ENCODE peak calls at places on chromosomes 5 and 9, in eight cellular contexts. X is effector memory CD4-positive, alpha-beta T cell; W is right cardiac atrium; V is naive thymus-derived CD4-positive, alpha-beta T cell; H is PC-3; U is IMR-90; A is CD8-positive, alpha-beta T cell; E is hepatocyte. B is an unnamed sample.
A peak's percentile ranks its signal among the peaks of the same experiment; 100 is the strongest.

GRCh38 chr9:11457809-11458785 is 845.3 kb upstream of the PTPRD start:
- DNase-seq in E (peak; percentile 22), V (no peak), X (no peak), A (no peak), U (no peak), H (no peak), W (no peak), B (no peak)

GRCh38 chr9:1959347-1959746 is 55.8 kb upstream of the SMARCA2 start:
- DNase-seq in E (no peak), W (no peak), A (no peak), H (no peak), V (no peak), U (no peak), X (no peak), B (no peak)

GRCh38 chr9:78187763-78188495 is 47.9 kb upstream of the CEP78 start:
- DNase-seq in W (peak; percentile 34), E (no peak), V (no peak), U (no peak), H (no peak), X (no peak), A (no peak), B (peak; percentile 1)

GRCh38 chr5:158807947-158808346 is 291.8 kb downstream of the EBF1 start:
- DNase-seq in V (no peak), U (no peak), X (no peak), A (no peak), W (no peak), E (no peak), H (no peak), B (no peak)

GRCh38 chr5:96336351-96336985 is 96.6 kb downstream of the PCSK1 start:
- DNase-seq in W (peak; percentile 36), X (peak; percentile 4), U (peak; percentile 93), A (peak; percentile 19), H (peak; percentile 85), E (peak; percentile 88), V (peak; percentile 67), B (peak; percentile 96)

GRCh38 chr5:7754997-7755596 is 95.8 kb downstream of the CFAP90 start:
- DNase-seq in V (no peak), A (no peak), E (peak; percentile 83), U (peak; percentile 15), X (no peak), H (peak; percentile 78), W (no peak), B (peak; percentile 7)

GRCh38 chr9:15867334-15867733 is 314.5 kb downstream of the CCDC171 start:
- DNase-seq in X (no peak), A (no peak), E (no peak), W (no peak), H (no peak), V (no peak), U (no peak), B (no peak)

GRCh38 chr9:137234758-137235423 is 4.2 kb downstream of the SLC34A3 start:
- DNase-seq in U (no peak), X (no peak), W (no peak), A (no peak), E (no peak), V (no peak), H (no peak), B (no peak)

GRCh38 chr5:125257057-125257970 is 510.9 kb upstream of the ZNF608 start:
- DNase-seq in W (no peak), V (no peak), E (no peak), H (no peak), X (no peak), A (no peak), U (peak; percentile 7), B (peak; percentile 34)

GRCh38 chr5:33558489-33558888 is 117.7 kb downstream of the TARS1 start:
- DNase-seq in V (no peak), W (no peak), H (no peak), E (no peak), U (no peak), A (no peak), X (no peak), B (peak; percentile 50)

GRCh38 chr5:179901462-179901861 is 6.2 kb downstream of the TBC1D9B start:
- DNase-seq in V (no peak), W (no peak), A (no peak), H (no peak), U (no peak), E (no peak), X (no peak), B (no peak)

GRCh38 chr5:177509991-177510566 is 453 bp upstream of the DOK3 start:
- DNase-seq in H (no peak), V (no peak), W (no peak), U (no peak), E (no peak), X (no peak), A (no peak), B (no peak)

GRCh38 chr5:112123060-112123459 is 296.0 kb downstream of the EPB41L4A start:
- DNase-seq in W (no peak), E (no peak), H (no peak), V (no peak), X (no peak), A (no peak), U (no peak), B (no peak)

GRCh38 chr5:181236471-181236870 is 7.2 kb downstream of the RACK1 start:
- DNase-seq in W (no peak), V (no peak), E (no peak), A (no peak), H (no peak), U (no peak), X (no peak), B (no peak)

GRCh38 chr5:60417500-60418181 is 282.3 kb downstream of the DEPDC1B start:
- DNase-seq in V (no peak), X (no peak), H (no peak), U (no peak), W (no peak), E (no peak), A (no peak), B (no peak)

GRCh38 chr5:99445805-99446204 is 517.0 kb upstream of the CHD1 start:
- DNase-seq in H (no peak), U (no peak), W (no peak), E (no peak), X (no peak), A (no peak), V (no peak), B (no peak)

GRCh38 chr5:60886158-60886557 is 42.1 kb upstream of the ELOVL7 start:
- DNase-seq in W (no peak), U (no peak), V (no peak), X (no peak), A (no peak), E (no peak), H (no peak), B (no peak)

DNA sequence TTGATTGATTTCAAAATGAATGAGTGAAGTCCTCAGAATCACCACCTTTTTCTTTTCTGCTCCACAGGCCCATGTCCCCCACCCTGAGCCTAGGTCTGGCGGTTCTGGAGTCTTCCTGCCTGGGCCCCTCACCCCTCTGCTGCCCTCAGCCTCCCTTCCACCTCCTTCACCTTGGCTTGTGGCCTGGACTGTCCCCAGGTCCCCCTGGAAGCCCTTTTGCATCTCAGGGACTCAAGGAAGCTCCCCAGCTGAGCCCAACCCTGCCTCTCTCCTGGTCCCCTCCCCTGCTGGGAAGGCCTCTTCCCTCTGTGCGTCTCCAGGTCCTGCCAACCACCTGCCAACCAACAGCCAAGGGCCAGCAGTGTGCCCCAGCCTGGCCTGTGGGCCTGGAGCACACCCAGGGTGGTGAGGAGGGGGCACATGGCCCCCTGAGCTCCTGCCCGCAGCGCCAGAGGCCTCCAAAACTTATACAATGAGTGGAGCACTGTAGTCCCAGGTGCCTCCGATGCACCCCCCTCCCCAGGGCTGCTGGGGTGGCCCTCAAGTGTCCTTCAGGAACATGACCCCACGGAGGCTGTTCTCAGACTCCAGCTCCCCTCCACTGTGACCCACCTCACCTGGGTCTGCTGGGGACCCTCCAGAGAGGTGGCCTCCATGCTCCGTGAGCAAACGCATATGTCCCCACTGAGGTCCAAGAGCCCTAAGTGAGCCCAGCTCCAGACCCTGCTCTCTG is 20.3 kb downstream of the GLT6D1 start:
- DNase-seq in U (no peak), A (no peak), W (no peak), E (no peak), X (no peak), H (no peak), V (no peak), B (no peak)
- H3K9me3 ChIP-seq in U (no peaks in the 10 kb centered on the region), A (no peaks in the 10 kb centered on the region), W (no peaks in the 10 kb centered on the region), E (no peaks in the 10 kb centered on the region), X (no peaks in the 10 kb centered on the region), H (no peaks in the 10 kb centered on the region), V (no peaks in the 10 kb centered on the region), B (no peaks in the 10 kb centered on the region)

GRCh38 chr5:69368458-69369368 is 607 bp downstream of the AK6 start:
- DNase-seq in A (no peak), U (peak; percentile 54), W (no peak), H (peak; percentile 16), X (no peak), V (peak; percentile 36), E (peak; percentile 43), B (peak; percentile 72)
- H3K4me1 ChIP-seq in A (peaks cover 25% of the 10 kb centered on the region), U (no peaks in the 10 kb centered on the region), W (peaks cover 2% of the 10 kb centered on the region), H (peaks cover 16% of the 10 kb centered on the region), X (peaks cover 6% of the 10 kb centered on the region), V (peaks cover 18% of the 10 kb centered on the region), E (peaks cover 15% of the 10 kb centered on the region), B (peaks cover 24% of the 10 kb centered on the region)

GRCh38 chr9:40913096-40913719 is 215.3 kb downstream of the FOXD4L6 start:
- DNase-seq in H (no peak), E (no peak), W (no peak), V (no peak), A (no peak), X (no peak), U (no peak), B (no peak)
- H3K9me3 ChIP-seq in H (no peaks in the 10 kb centered on the region), E (peaks cover 61% of the 10 kb centered on the region), W (peaks cover 11% of the 10 kb centered on the region), V (peaks cover 5% of the 10 kb centered on the region), A (peaks cover 64% of the 10 kb centered on the region), X (peaks cover 58% of the 10 kb centered on the region), U (peaks cover 71% of the 10 kb centered on the region), B (peaks cover 47% of the 10 kb centered on the region)

DNA sequence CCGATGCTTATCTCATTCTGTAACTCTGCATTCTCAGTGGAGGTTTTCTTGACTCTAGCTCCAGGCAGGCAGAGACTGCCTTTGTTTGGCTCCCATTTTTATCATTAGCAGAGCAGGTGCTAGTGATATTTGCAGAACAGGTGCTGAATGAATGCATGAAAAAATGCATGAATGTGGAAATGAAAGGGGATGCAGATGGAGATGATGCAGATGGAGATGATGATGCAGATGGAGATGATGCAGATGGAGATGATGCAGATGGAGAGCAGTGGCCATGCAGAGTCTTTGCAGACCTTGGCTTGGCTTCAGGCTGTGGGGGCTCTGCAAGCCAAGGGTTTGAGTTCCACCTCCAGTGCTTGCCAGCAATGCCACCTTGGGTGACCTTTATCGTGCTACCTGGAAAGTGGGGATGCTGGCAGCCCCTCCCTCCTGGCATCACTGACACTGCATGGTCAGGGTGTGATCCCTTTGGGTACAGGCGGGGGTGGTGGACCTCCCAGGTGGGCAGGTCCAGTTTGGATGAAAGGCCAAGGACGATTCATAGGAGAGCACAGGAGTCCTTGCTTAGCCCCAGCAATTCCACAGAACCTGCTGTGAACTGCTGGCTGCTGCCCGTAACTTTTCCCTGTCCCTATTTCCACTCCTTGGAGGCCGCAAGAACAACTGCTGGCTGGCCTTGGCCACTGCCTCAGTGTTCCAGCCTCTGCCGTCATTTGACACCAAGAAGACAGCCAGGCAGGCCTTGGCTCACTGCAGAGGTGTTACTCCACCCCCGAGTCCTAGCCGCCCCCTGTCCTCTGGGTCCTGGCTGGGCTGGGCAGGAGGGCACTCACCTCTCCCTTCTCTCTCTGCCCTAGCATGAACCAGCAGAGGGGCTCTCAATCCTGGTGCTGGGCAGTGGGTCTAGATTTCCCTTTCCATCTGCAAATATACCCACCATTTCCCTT is 33.0 kb downstream of the ERGIC1 start:
- DNase-seq in X (no peak), H (no peak), W (peak; percentile 86), V (no peak), E (no peak), U (peak; percentile 31), A (no peak), B (no peak)
- H3K4me1 ChIP-seq in X (peaks cover 4% of the 10 kb centered on the region), H (peaks cover 53% of the 10 kb centered on the region), W (peaks cover 38% of the 10 kb centered on the region), V (no peaks in the 10 kb centered on the region), E (peaks cover 8% of the 10 kb centered on the region), U (peaks cover 44% of the 10 kb centered on the region), A (peaks cover 15% of the 10 kb centered on the region), B (peaks cover 86% of the 10 kb centered on the region)